ENCODE peak calls at places on chromosomes 1 and 21, in six cellular contexts. B, M, U, K, O and E are unnamed samples.

GRCh38 chr1:33515607-33516006 is 43.2 kb downstream of the ZSCAN20 start:
- DNase-seq in O (no peak), B (no peak), K (no peak), M (no peak), U (no peak), E (no peak)

GRCh38 chr1:230242317-230242716 is 175.3 kb downstream of the GALNT2 start:
- DNase-seq in K (no peak), U (no peak), O (no peak), B (no peak), M (no peak), E (no peak)

GRCh38 chr1:69982992-69983391 is 222.4 kb downstream of the LRRC40 start:
- DNase-seq in K (no peak), B (no peak), U (no peak), M (no peak), O (peak; percentile 26), E (peak; percentile 85)

GRCh38 chr1:163084330-163084729 is 15.2 kb downstream of the RGS4 start:
- DNase-seq in B (no peak), K (no peak), M (no peak), O (no peak), U (no peak), E (no peak)

GRCh38 chr1:218658899-218659298 is 313.8 kb downstream of the TGFB2 start:
- DNase-seq in B (no peak), O (no peak), M (no peak), K (no peak), U (no peak), E (peak; percentile 96)

GRCh38 chr1:12636098-12636950 is 7.6 kb upstream of the AADACL4 start:
- DNase-seq in M (no peak), U (no peak), O (no peak), K (no peak), B (no peak), E (no peak)

GRCh38 chr21:38957575-38958340 is 152.0 kb downstream of the ETS2 start:
- DNase-seq in U (no peak), O (no peak), M (no peak), B (no peak), K (no peak), E (no peak)

GRCh38 chr1:53704304-53704703 is 34.7 kb downstream of the GLIS1 start:
- DNase-seq in K (no peak), U (no peak), M (no peak), O (no peak), B (no peak), E (no peak)

GRCh38 chr1:34779962-34780361 is 1.1 kb upstream of the GJB3 start:
- DNase-seq in B (no peak), K (no peak), U (no peak), O (no peak), M (no peak), E (no peak)

GRCh38 chr21:46500224-46500861 is 41.7 kb downstream of the DIP2A start:
- DNase-seq in M (no peak), O (no peak), K (no peak), B (no peak), U (no peak), E (peak; percentile 49)

GRCh38 chr1:245971711-245972085 is 535.4 kb downstream of the SMYD3 start:
- DNase-seq in M (no peak), K (no peak), B (no peak), U (no peak), O (no peak), E (no peak)

GRCh38 chr1:202850593-202851362 is 38.2 kb downstream of the RABIF start:
- DNase-seq in K (no peak), B (no peak), M (no peak), U (no peak), O (no peak), E (no peak)

GRCh38 chr1:109677459-109677858 is 9.6 kb downstream of the GSTM2 start:
- DNase-seq in B (no peak), M (no peak), K (no peak), U (no peak), O (peak; percentile 0), E (no peak)

GRCh38 chr1:164695956-164696665 is 137.1 kb downstream of the PBX1 start:
- DNase-seq in M (no peak), O (no peak), U (no peak), K (no peak), B (no peak), E (peak; percentile 17)

GRCh38 chr21:28359300-28359699 is 633.4 kb downstream of the LTN1 start:
- DNase-seq in K (no peak), U (no peak), O (no peak), B (no peak), M (no peak), E (no peak)

GRCh38 chr1:162663589-162664030 is 31.3 kb downstream of the DDR2 start:
- DNase-seq in K (no peak), M (no peak), U (no peak), B (peak; percentile 30), O (no peak), E (peak; percentile 74)

GRCh38 chr21:32372755-32373154 is 20.1 kb downstream of the URB1 start:
- DNase-seq in M (no peak), O (no peak), U (no peak), B (no peak), K (no peak), E (no peak)

GRCh38 chr1:204074274-204075115 is 1.6 kb downstream of the SOX13 start:
- DNase-seq in U (no peak), O (peak; percentile 56), K (no peak), M (peak; percentile 74), B (peak; percentile 54), E (peak; percentile 48)

GRCh38 chr1:27001570-27002360 is 8.3 kb downstream of the TRNP1 start:
- DNase-seq in B (no peak), M (no peak), U (no peak), O (no peak), K (no peak), E (peak; percentile 88)

GRCh38 chr1:229582011-229582694 is 23.6 kb upstream of the ABCB10 start:
- DNase-seq in K (no peak), B (no peak), U (no peak), O (no peak), M (peak; percentile 29), E (no peak)

GRCh38 chr1:229440821-229441537 is 7.1 kb upstream of the ACTA1 start:
- DNase-seq in K (no peak), M (peak; percentile 22), U (no peak), O (no peak), B (no peak), E (peak; percentile 78)

GRCh38 chr1:231844986-231845502 is 218.5 kb downstream of the DISC1 start:
- DNase-seq in O (no peak), M (no peak), B (no peak), U (no peak), K (no peak), E (peak; percentile 61)

GRCh38 chr1:86687595-86687994 is 16.8 kb upstream of the SH3GLB1 start:
- DNase-seq in O (no peak), B (no peak), K (no peak), M (no peak), U (no peak), E (no peak)

GRCh38 chr1:192739476-192740184 is 69.2 kb upstream of the RGS2 start:
- DNase-seq in B (no peak), U (no peak), M (no peak), K (no peak), O (no peak), E (no peak)

GRCh38 chr1:173862769-173863223 is 5.0 kb downstream of the GAS5 start:
- DNase-seq in U (no peak), O (no peak), K (no peak), M (no peak), B (no peak), E (peak; percentile 72)

GRCh38 chr1:214332950-214333798 is 52.2 kb downstream of the SMYD2 start:
- DNase-seq in O (peak; percentile 69), M (peak; percentile 46), B (peak; percentile 54), U (peak; percentile 32), K (peak; percentile 11), E (peak; percentile 52)

GRCh38 chr1:23027352-23027907 is 8.2 kb downstream of the KDM1A start:
- DNase-seq in M (no peak), O (no peak), U (no peak), K (no peak), B (no peak), E (no peak)

GRCh38 chr1:101137144-101138126 is 99.4 kb upstream of the S1PR1 start:
- DNase-seq in O (no peak), K (no peak), U (no peak), B (no peak), M (no peak), E (peak; percentile 28)

GRCh38 chr1:117051224-117052064 is 8.7 kb upstream of the TTF2 start:
- DNase-seq in O (no peak), B (no peak), M (no peak), K (no peak), U (no peak), E (peak; percentile 44)

GRCh38 chr1:165443539-165444289 is 1.2 kb downstream of the RXRG start:
- DNase-seq in K (no peak), B (no peak), O (no peak), M (peak; percentile 69), U (no peak), E (no peak)